ENCODE peak calls at places on chromosomes 13 and 19, in eight cellular contexts. H is psoas muscle; J is neural progenitor cell; X is activated naive CD4-positive, alpha-beta T cell treated with anti-CD3 and anti-CD28 coated beads, Interleukin-2, amount 50 U/mL, for 72 hours; A is BJ; B is stimulated activated CD4-positive, alpha-beta T cell treated with anti-CD3 and anti-CD28 coated beads, Interleukin-4, amount 100 ng/mL, for 4 hours; C is AG10803; F is left lung. P is an unnamed sample.

GRCh38 chr13:42275098-42275471 is 3.1 kb downstream of the AKAP11 start:
- DNase-seq in H (no peak), J (no peak), X (no peak), A (no peak), B (no peak), C (no peak), F (no peak), P (no peak)

GRCh38 chr19:6736169-6736916 is 1.0 kb downstream of the GPR108 start:
- DNase-seq in H (peak; percentile 71), J (peak; percentile 88), X (peak; percentile 84), A (peak; percentile 31), B (peak; percentile 53), C (peak; percentile 86), F (peak; percentile 87), P (peak; percentile 72)

GRCh38 chr13:103200118-103200885 is 134.1 kb upstream of the SLC10A2 start:
- DNase-seq in H (no peak), J (no peak), X (no peak), A (no peak), B (no peak), C (no peak), F (no peak), P (peak; percentile 83)

GRCh38 chr19:17739121-17739875 is 12.0 kb upstream of the FCHO1 start:
- DNase-seq in H (no peak), J (no peak), X (no peak), A (no peak), B (no peak), C (no peak), F (no peak), P (peak; percentile 100)

GRCh38 chr19:17522988-17523872 is 11.8 kb downstream of the PGLS start:
- DNase-seq in H (peak; percentile 41), J (no peak), X (peak; percentile 74), A (no peak), B (peak; percentile 22), C (no peak), F (peak; percentile 86), P (no peak)

GRCh38 chr13:109517516-109517915 is 268.9 kb downstream of the IRS2 start:
- DNase-seq in H (no peak), J (no peak), X (no peak), A (no peak), B (no peak), C (peak; percentile 12), F (no peak), P (no peak)

GRCh38 chr13:39273953-39274352 is 235.7 kb downstream of the NHLRC3 start:
- DNase-seq in H (no peak), J (peak; percentile 28), X (no peak), A (no peak), B (no peak), C (peak; percentile 11), F (no peak), P (peak; percentile 52)

GRCh38 chr19:33297401-33298145 is 4.8 kb downstream of the CEBPA start:
- DNase-seq in H (no peak), J (no peak), X (no peak), A (no peak), B (no peak), C (no peak), F (no peak), P (no peak)

GRCh38 chr13:74062933-74063332 is 71.3 kb downstream of the KLF12 start:
- DNase-seq in H (peak; percentile 45), J (no peak), X (no peak), A (no peak), B (no peak), C (peak; percentile 61), F (no peak), P (no peak)

GRCh38 chr19:2207991-2208860 is 27.9 kb downstream of the PLEKHJ1 start:
- DNase-seq in H (peak; percentile 75), J (peak; percentile 83), X (no peak), A (peak; percentile 33), B (no peak), C (peak; percentile 81), F (no peak), P (peak; percentile 40)

GRCh38 chr13:49821216-49821820 is 28.8 kb upstream of the KPNA3 start:
- DNase-seq in H (no peak), J (no peak), X (no peak), A (no peak), B (no peak), C (peak; percentile 4), F (no peak), P (peak; percentile 21)

GRCh38 chr19:38270587-38271167 is 6.3 kb downstream of the SPINT2 start:
- DNase-seq in H (no peak), J (no peak), X (no peak), A (peak; percentile 52), B (no peak), C (no peak), F (no peak), P (no peak)

GRCh38 chr13:99299545-99300341 is 7.5 kb downstream of the GPR183 start:
- DNase-seq in H (no peak), J (no peak), X (no peak), A (no peak), B (no peak), C (no peak), F (no peak), P (no peak)

GRCh38 chr13:41955605-41956004 is 5.3 kb downstream of the VWA8 start:
- DNase-seq in H (no peak), J (no peak), X (no peak), A (no peak), B (no peak), C (no peak), F (no peak), P (no peak)

GRCh38 chr19:34096020-34096915 is 76.0 kb upstream of the LSM14A start:
- DNase-seq in H (no peak), J (peak; percentile 80), X (no peak), A (no peak), B (no peak), C (peak; percentile 48), F (no peak), P (peak; percentile 92)

GRCh38 chr19:55353803-55354697 is 469 bp downstream of the COX6B2 start:
- DNase-seq in H (peak; percentile 60), J (peak; percentile 84), X (no peak), A (no peak), B (peak; percentile 56), C (no peak), F (peak; percentile 74), P (peak; percentile 77)

GRCh38 chr13:106534844-106535551 is 464 bp downstream of the EFNB2 start:
- DNase-seq in H (peak; percentile 21), J (no peak), X (no peak), A (no peak), B (peak; percentile 21), C (peak; percentile 20), F (no peak), P (no peak)

GRCh38 chr13:47420568-47420967 is 523.7 kb upstream of the HTR2A start:
- DNase-seq in H (no peak), J (no peak), X (no peak), A (no peak), B (no peak), C (peak; percentile 27), F (no peak), P (no peak)

GRCh38 chr19:17441241-17442135 is 7.0 kb downstream of the TMEM221 start:
- DNase-seq in H (no peak), J (peak; percentile 56), X (no peak), A (no peak), B (no peak), C (peak; percentile 52), F (no peak), P (peak; percentile 81)

GRCh38 chr19:18940791-18941627 is at the start of gene HOMER3:
- DNase-seq in H (peak; percentile 87), J (peak; percentile 91), X (no peak), A (no peak), B (peak; percentile 84), C (peak; percentile 53), F (peak; percentile 82), P (peak; percentile 92)

GRCh38 chr13:32025730-32026129 is 5.8 kb upstream of the FRY start:
- DNase-seq in H (no peak), J (peak; percentile 93), X (no peak), A (no peak), B (no peak), C (no peak), F (no peak), P (no peak)

GRCh38 chr19:5436101-5436947 is 18.9 kb upstream of the ZNRF4 start:
- DNase-seq in H (no peak), J (peak; percentile 95), X (no peak), A (peak; percentile 2), B (no peak), C (peak; percentile 78), F (peak; percentile 35), P (peak; percentile 83)

GRCh38 chr19:8512115-8512967 is 1.6 kb downstream of the ZNF414 start:
- DNase-seq in H (no peak), J (peak; percentile 33), X (no peak), A (no peak), B (no peak), C (no peak), F (no peak), P (peak; percentile 28)

GRCh38 chr13:43401364-43401763 is 378.0 kb downstream of the DNAJC15 start:
- DNase-seq in H (no peak), J (no peak), X (no peak), A (no peak), B (no peak), C (no peak), F (no peak), P (no peak)

GRCh38 chr13:51832471-51833152 is 12.4 kb downstream of the TMEM272 start:
- DNase-seq in H (peak; percentile 28), J (peak; percentile 48), X (peak; percentile 54), A (no peak), B (peak; percentile 25), C (peak; percentile 35), F (no peak), P (peak; percentile 71)

GRCh38 chr13:29260684-29261083 is 334.8 kb downstream of the SLC7A1 start:
- DNase-seq in H (no peak), J (no peak), X (no peak), A (no peak), B (no peak), C (no peak), F (no peak), P (no peak)

GRCh38 chr13:80577951-80578670 is 237.2 kb upstream of the SPRY2 start:
- DNase-seq in H (peak; percentile 15), J (peak; percentile 7), X (no peak), A (no peak), B (no peak), C (no peak), F (no peak), P (peak; percentile 99)

GRCh38 chr19:8126511-8126910 is 22.9 kb downstream of the FBN3 start:
- DNase-seq in H (no peak), J (no peak), X (no peak), A (no peak), B (no peak), C (no peak), F (no peak), P (no peak)

GRCh38 chr13:23020246-23020843 is 160.4 kb upstream of the SGCG start:
- DNase-seq in H (no peak), J (peak; percentile 76), X (no peak), A (peak; percentile 3), B (no peak), C (peak; percentile 55), F (no peak), P (peak; percentile 97)

GRCh38 chr13:101150998-101151397 is 265.3 kb downstream of the NALCN start:
- DNase-seq in H (no peak), J (peak; percentile 45), X (no peak), A (no peak), B (no peak), C (peak; percentile 62), F (no peak), P (peak; percentile 68)

GRCh38 chr19:6116749-6117430 is 6.6 kb upstream of the RFX2 start:
- DNase-seq in H (no peak), J (no peak), X (no peak), A (no peak), B (no peak), C (no peak), F (no peak), P (no peak)

GRCh38 chr13:41196620-41197019 is 2.3 kb upstream of the KBTBD7 start:
- DNase-seq in H (no peak), J (no peak), X (no peak), A (no peak), B (no peak), C (no peak), F (no peak), P (peak; percentile 10)

GRCh38 chr19:49879243-49879960 is 1.9 kb downstream of the TBC1D17 start:
- DNase-seq in H (no peak), J (no peak), X (no peak), A (no peak), B (no peak), C (no peak), F (no peak), P (no peak)